ENCODE peak calls at places on chromosomes 12 and 14, in five cellular contexts. O, X, J, M and R are unnamed samples.
A peak's percentile ranks its signal among the peaks of the same experiment; 100 is the strongest.

GRCh38 chr12:77679701-77680100 is 151.0 kb upstream of the NAV3 start:
- DNase-seq in J (no peak), O (no peak), X (no peak), M (no peak), R (no peak)

GRCh38 chr12:44847888-44848770 is 28.0 kb downstream of the NELL2 start:
- DNase-seq in M (no peak), J (peak; percentile 77), X (peak; percentile 80), O (no peak), R (peak; percentile 81)

GRCh38 chr14:25516838-25517237 is 466.9 kb upstream of the STXBP6 start:
- DNase-seq in J (no peak), X (no peak), M (no peak), O (peak; percentile 12), R (no peak)

GRCh38 chr12:49527361-49528130 is 11.3 kb upstream of the KCNH3 start:
- DNase-seq in X (no peak), O (no peak), M (no peak), J (no peak), R (no peak)

GRCh38 chr12:123465084-123465483 is 7.1 kb downstream of the SNRNP35 start:
- DNase-seq in O (no peak), J (no peak), M (no peak), X (no peak), R (no peak)

GRCh38 chr12:62227091-62227490 is 33.1 kb upstream of the USP15 start:
- DNase-seq in J (no peak), M (no peak), O (no peak), X (no peak), R (no peak)

GRCh38 chr12:62190921-62191746 is 69.1 kb upstream of the USP15 start:
- DNase-seq in M (peak; percentile 23), O (peak; percentile 19), J (peak; percentile 83), X (no peak), R (no peak)

GRCh38 chr12:94721173-94721572 is 70.8 kb upstream of the TMCC3 start:
- DNase-seq in J (no peak), X (no peak), O (no peak), M (no peak), R (no peak)

GRCh38 chr12:88624911-88625310 is 44.6 kb upstream of the KITLG start:
- DNase-seq in O (no peak), M (peak; percentile 62), J (no peak), X (no peak), R (no peak)

GRCh38 chr12:89828575-89828974 is 119.9 kb upstream of the ATP2B1 start:
- DNase-seq in J (no peak), M (no peak), X (no peak), O (no peak), R (no peak)

GRCh38 chr12:132623072-132623869 is 4.7 kb downstream of the P2RX2 start:
- DNase-seq in J (no peak), X (no peak), O (no peak), M (no peak), R (no peak)

GRCh38 chr12:13039557-13039956 is 4.6 kb upstream of the FAM234B start:
- DNase-seq in X (no peak), J (no peak), O (no peak), M (no peak), R (no peak)

GRCh38 chr14:104746951-104747481 is 5.9 kb upstream of the SIVA1 start:
- DNase-seq in X (no peak), J (peak; percentile 46), O (no peak), M (peak; percentile 55), R (no peak)

GRCh38 chr12:12094481-12094880 is 23.7 kb downstream of the BCL2L14 start:
- DNase-seq in O (no peak), M (no peak), X (no peak), J (peak; percentile 32), R (no peak)

GRCh38 chr14:42047421-42048045 is 440.9 kb downstream of the LRFN5 start:
- DNase-seq in O (no peak), J (no peak), X (no peak), M (peak; percentile 21), R (no peak)

GRCh38 chr12:16626991-16627390 is 21.0 kb upstream of the LMO3 start:
- DNase-seq in X (no peak), J (no peak), M (no peak), O (no peak), R (no peak)

GRCh38 chr12:51744957-51745356 is 103.6 kb downstream of the FIGNL2 start:
- DNase-seq in X (no peak), J (no peak), O (no peak), M (no peak), R (no peak)

GRCh38 chr14:70858641-70859040 is 48.6 kb upstream of the PCNX1 start:
- DNase-seq in M (no peak), X (no peak), J (no peak), O (no peak), R (no peak)

GRCh38 chr12:120759591-120760348 is 34.1 kb downstream of the ACADS start:
- DNase-seq in X (no peak), J (no peak), M (no peak), O (no peak), R (no peak)

GRCh38 chr12:107760207-107760816 is 625 bp downstream of the PRDM4 start:
- DNase-seq in M (peak; percentile 12), J (no peak), O (peak; percentile 33), X (peak; percentile 33), R (peak; percentile 37)

GRCh38 chr12:67222302-67222701 is 46.9 kb upstream of the CAND1 start:
- DNase-seq in O (no peak), J (no peak), M (peak; percentile 10), X (no peak), R (no peak)

GRCh38 chr14:46820291-46820690 is 168.7 kb upstream of the RPL10L start:
- DNase-seq in M (no peak), X (no peak), O (no peak), J (peak; percentile 61), R (no peak)

GRCh38 chr12:94725375-94726168 is 75.2 kb upstream of the TMCC3 start:
- DNase-seq in X (no peak), O (no peak), J (no peak), M (peak; percentile 26), R (no peak)

GRCh38 chr12:12890815-12891645 is at the start of gene GPRC5A:
- DNase-seq in J (peak; percentile 79), O (peak; percentile 90), X (peak; percentile 52), M (peak; percentile 98), R (peak; percentile 41)

GRCh38 chr12:27922591-27923139 is 49.9 kb downstream of the PTHLH start:
- DNase-seq in J (no peak), X (no peak), O (peak; percentile 84), M (peak; percentile 66), R (no peak)

GRCh38 chr14:68451676-68452387 is 341.0 kb downstream of the ZFP36L1 start:
- DNase-seq in M (no peak), X (no peak), O (no peak), J (no peak), R (no peak)

GRCh38 chr14:71336488-71337192 is 429.4 kb downstream of the PCNX1 start:
- DNase-seq in X (no peak), O (no peak), J (no peak), M (no peak), R (no peak)

GRCh38 chr12:15268927-15269552 is 47.8 kb upstream of the RERG start:
- DNase-seq in J (no peak), O (peak; percentile 61), M (peak; percentile 58), X (peak; percentile 67), R (no peak)

GRCh38 chr12:45688188-45688587 is 41.3 kb upstream of the ARID2 start:
- DNase-seq in X (no peak), O (no peak), J (no peak), M (no peak), R (no peak)

GRCh38 chr12:131132118-131132892 is 178.6 kb downstream of the ADGRD1 start:
- DNase-seq in O (peak; percentile 64), X (peak; percentile 37), M (peak; percentile 1), J (peak; percentile 92), R (peak; percentile 67)

GRCh38 chr12:68971404-68971803 is 38.4 kb upstream of the CPM start:
- DNase-seq in M (peak; percentile 82), O (peak; percentile 21), X (no peak), J (no peak), R (no peak)

GRCh38 chr14:92619671-92620437 is 106.3 kb downstream of the RIN3 start:
- DNase-seq in O (no peak), X (no peak), J (peak; percentile 18), M (peak; percentile 49), R (no peak)

DNA sequence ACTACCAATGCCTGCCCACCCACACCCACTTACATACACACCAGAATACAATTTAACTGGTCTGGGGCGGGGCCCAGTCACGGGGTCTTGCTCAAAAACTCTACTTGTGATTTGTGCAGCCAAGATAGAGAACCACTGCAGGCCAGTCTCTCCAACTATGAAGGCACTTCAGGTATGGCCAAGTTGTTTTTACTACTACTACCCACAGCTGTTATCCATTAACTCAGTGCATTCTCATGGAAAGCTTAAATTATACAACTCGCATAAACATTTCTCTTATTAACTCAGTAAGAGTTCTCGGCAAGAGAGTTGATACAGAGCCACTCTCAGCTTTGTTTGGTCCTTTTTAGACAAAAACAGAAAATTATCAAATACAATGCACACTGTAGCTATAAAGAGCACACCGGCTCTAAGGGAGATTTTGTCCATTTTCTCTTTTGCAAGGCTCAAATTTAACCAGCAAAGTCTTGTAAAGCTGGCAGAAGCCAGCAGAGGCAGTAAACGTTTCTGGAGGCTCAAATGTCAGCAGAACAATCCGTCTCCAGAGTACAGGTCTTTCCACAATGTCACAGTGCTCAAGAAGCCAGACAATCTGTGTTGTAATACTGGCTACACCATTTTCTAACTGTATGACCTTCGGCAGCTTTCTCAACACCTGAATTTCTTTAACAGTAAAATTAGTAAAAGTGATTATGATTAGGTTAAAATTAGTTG is 85.9 kb downstream of the PTGER2 start:
- DNase-seq in O (no peak), J (no peak), X (no peak), M (peak; percentile 74), R (no peak)
- H3K4me3 ChIP-seq in O (no peak overlapping the region), J (no peak overlapping the region), X (no peak overlapping the region), M (no peak overlapping the region), R (no peak overlapping the region)

DNA sequence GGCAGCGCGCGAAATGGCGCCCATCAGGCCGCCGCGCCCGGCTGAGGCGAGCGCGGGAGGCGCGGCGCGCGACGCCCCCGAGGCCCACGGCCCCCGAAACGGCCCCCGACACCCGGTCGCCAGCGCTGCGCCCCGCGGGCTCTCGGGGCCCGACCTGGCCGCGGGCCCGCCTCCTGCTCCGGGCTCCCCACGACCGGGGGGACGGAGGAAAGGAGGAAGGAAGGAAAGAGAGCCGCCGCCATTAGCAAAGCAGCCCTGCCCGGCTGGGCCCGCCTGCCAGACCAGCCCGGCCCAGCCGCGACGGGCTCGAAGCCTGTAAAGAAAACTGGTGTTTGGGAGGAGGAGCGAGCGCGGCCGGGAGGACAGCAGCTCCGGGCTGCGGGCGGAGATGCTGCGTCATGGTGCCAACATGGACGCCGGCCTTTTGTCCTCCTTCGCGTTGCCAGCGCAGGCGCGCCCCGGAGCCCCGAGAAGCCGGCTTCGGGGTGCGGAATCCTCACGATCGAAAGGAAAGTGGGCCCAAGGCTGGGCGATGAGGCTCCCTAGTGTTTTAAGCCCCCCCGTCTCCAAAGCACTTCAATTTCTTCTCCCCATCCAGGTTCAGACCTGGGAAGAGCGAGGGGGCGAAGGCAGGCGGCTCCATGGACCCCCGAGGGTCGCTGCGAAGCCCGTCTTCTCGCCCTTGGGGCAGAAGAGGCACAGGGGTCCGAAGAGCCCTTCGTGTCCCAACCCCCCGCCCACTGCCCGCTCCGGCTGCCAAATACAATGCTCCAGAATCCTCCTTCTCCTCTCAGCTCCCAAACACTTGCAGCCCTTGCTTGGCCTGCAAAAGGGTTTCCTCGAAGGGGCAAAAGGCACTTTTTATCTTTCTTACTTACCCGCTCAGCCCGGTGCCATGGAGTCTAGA is 2.9 kb upstream of the SETD1B start:
- DNase-seq in X (peak; percentile 42), J (peak; percentile 95), M (peak; percentile 83), O (peak; percentile 83), R (peak; percentile 59)
- H3K4me1 ChIP-seq in X (peaks cover 7% of the 10 kb centered on the region), J (peaks cover 50% of the 10 kb centered on the region), M (peaks cover 30% of the 10 kb centered on the region), O (peaks cover 48% of the 10 kb centered on the region), R (peaks cover 22% of the 10 kb centered on the region)

GRCh38 chr14:24051162-24051788 is 534 bp upstream of the CARMIL3 start:
- DNase-seq in X (no peak), M (no peak), O (no peak), J (no peak), R (no peak)
- H3K4me3 ChIP-seq in X (peak overlapping the region; percentile 61), M (peak overlapping the region; percentile 52), O (no peak overlapping the region), J (peak overlapping the region; percentile 65), R (peak overlapping the region; percentile 63)

GRCh38 chr14:95547626-95548327 is 12.9 kb downstream of the GLRX5 start:
- DNase-seq in O (no peak), X (no peak), M (peak; percentile 66), J (no peak), R (no peak)
- H3K4me1 ChIP-seq in O (peaks cover 9% of the 10 kb centered on the region), X (no peaks in the 10 kb centered on the region), M (peaks cover 13% of the 10 kb centered on the region), J (no peaks in the 10 kb centered on the region), R (no peaks in the 10 kb centered on the region)